ENCODE peak calls at places on chromosomes 7 and 10, in six cellular contexts. M is body of pancreas, P is colonic mucosa, Z is ovary, X is tibial nerve, G is pancreas. O is an unnamed sample.

GRCh38 chr7:44617225-44617885 is 10.9 kb downstream of the OGDH start:
- DNase-seq in M (no peak), P (no peak), Z (no peak), X (no peak), G (no peak), O (no peak)

GRCh38 chr7:151711906-151712771 is 164.8 kb downstream of the PRKAG2 start:
- DNase-seq in M (no peak), P (no peak), Z (peak; percentile 27), X (no peak), G (no peak), O (no peak)

GRCh38 chr7:7681191-7681935 is 37.0 kb downstream of the RPA3 start:
- DNase-seq in M (peak; percentile 41), P (peak; percentile 69), Z (no peak), X (no peak), G (peak; percentile 46), O (peak; percentile 57)

GRCh38 chr7:29328811-29329210 is 134.2 kb downstream of the CHN2 start:
- DNase-seq in M (no peak), P (no peak), Z (no peak), X (no peak), G (no peak), O (no peak)

GRCh38 chr7:16891338-16891737 is 9.6 kb upstream of the AGR3 start:
- DNase-seq in M (peak; percentile 49), P (peak; percentile 58), Z (no peak), X (no peak), G (no peak), O (no peak)

GRCh38 chr7:68176974-68177373 is 1180.3 kb downstream of the TYW1 start:
- DNase-seq in M (peak; percentile 50), P (peak; percentile 17), Z (peak; percentile 25), X (peak; percentile 16), G (peak; percentile 34), O (peak; percentile 81)

GRCh38 chr10:121974019-121974534 is 940 bp downstream of the NSMCE4A start:
- DNase-seq in M (no peak), P (no peak), Z (no peak), X (no peak), G (no peak), O (no peak)

GRCh38 chr10:48733329-48733728 is 48.7 kb downstream of the WDFY4 start:
- DNase-seq in M (no peak), P (no peak), Z (no peak), X (no peak), G (no peak), O (no peak)

GRCh38 chr7:31123317-31123716 is 71.2 kb downstream of the ADCYAP1R1 start:
- DNase-seq in M (no peak), P (no peak), Z (no peak), X (no peak), G (no peak), O (no peak)

GRCh38 chr7:47518827-47519226 is 63.1 kb downstream of the TNS3 start:
- DNase-seq in M (no peak), P (no peak), Z (no peak), X (no peak), G (no peak), O (peak; percentile 17)

GRCh38 chr10:86899670-86900276 is 57.6 kb downstream of the MMRN2 start:
- DNase-seq in M (peak; percentile 65), P (peak; percentile 84), Z (peak; percentile 61), X (peak; percentile 58), G (peak; percentile 64), O (peak; percentile 75)

GRCh38 chr10:15373199-15373598 is 2.1 kb upstream of the FAM171A1 start:
- DNase-seq in M (no peak), P (no peak), Z (no peak), X (no peak), G (no peak), O (no peak)

GRCh38 chr7:128221929-128222403 is 19.1 kb upstream of the LEP start:
- DNase-seq in M (no peak), P (no peak), Z (no peak), X (no peak), G (no peak), O (no peak)

GRCh38 chr7:2806571-2806970 is 37.5 kb downstream of the GNA12 start:
- DNase-seq in M (no peak), P (no peak), Z (no peak), X (no peak), G (no peak), O (no peak)

GRCh38 chr10:132910186-132910880 is 32.0 kb downstream of the CFAP46 start:
- DNase-seq in M (peak; percentile 4), P (no peak), Z (no peak), X (peak; percentile 3), G (no peak), O (peak; percentile 11)

GRCh38 chr10:97464226-97464625 is 18.3 kb downstream of the ZDHHC16 start:
- DNase-seq in M (no peak), P (no peak), Z (peak; percentile 0), X (no peak), G (no peak), O (no peak)
- H3K27ac ChIP-seq in M (peak overlapping the region; percentile 7), P (no peak overlapping the region), Z (no peak overlapping the region), X (peak overlapping the region; percentile 8), G (no peak overlapping the region), O (no peak overlapping the region)

GRCh38 chr7:134959810-134960209 is 26.5 kb upstream of the AGBL3 start:
- DNase-seq in M (no peak), P (no peak), Z (no peak), X (no peak), G (no peak), O (no peak)

GRCh38 chr7:134966691-134967090 is 19.6 kb upstream of the AGBL3 start:
- DNase-seq in M (no peak), P (no peak), Z (no peak), X (no peak), G (no peak), O (no peak)

GRCh38 chr7:134957005-134957404 is 29.3 kb upstream of the AGBL3 start:
- DNase-seq in M (no peak), P (no peak), Z (no peak), X (no peak), G (no peak), O (no peak)

GRCh38 chr7:134963031-134963430 is 23.3 kb upstream of the AGBL3 start:
- DNase-seq in M (no peak), P (no peak), Z (no peak), X (no peak), G (no peak), O (no peak)

GRCh38 chr7:134962270-134962669 is 24.0 kb upstream of the AGBL3 start:
- DNase-seq in M (no peak), P (no peak), Z (no peak), X (no peak), G (no peak), O (no peak)
- TF ChIP-seq CTCF in M (no peak), P (no peak), Z (no peak), X (no peak), G (no peak), O (no peak)

DNA sequence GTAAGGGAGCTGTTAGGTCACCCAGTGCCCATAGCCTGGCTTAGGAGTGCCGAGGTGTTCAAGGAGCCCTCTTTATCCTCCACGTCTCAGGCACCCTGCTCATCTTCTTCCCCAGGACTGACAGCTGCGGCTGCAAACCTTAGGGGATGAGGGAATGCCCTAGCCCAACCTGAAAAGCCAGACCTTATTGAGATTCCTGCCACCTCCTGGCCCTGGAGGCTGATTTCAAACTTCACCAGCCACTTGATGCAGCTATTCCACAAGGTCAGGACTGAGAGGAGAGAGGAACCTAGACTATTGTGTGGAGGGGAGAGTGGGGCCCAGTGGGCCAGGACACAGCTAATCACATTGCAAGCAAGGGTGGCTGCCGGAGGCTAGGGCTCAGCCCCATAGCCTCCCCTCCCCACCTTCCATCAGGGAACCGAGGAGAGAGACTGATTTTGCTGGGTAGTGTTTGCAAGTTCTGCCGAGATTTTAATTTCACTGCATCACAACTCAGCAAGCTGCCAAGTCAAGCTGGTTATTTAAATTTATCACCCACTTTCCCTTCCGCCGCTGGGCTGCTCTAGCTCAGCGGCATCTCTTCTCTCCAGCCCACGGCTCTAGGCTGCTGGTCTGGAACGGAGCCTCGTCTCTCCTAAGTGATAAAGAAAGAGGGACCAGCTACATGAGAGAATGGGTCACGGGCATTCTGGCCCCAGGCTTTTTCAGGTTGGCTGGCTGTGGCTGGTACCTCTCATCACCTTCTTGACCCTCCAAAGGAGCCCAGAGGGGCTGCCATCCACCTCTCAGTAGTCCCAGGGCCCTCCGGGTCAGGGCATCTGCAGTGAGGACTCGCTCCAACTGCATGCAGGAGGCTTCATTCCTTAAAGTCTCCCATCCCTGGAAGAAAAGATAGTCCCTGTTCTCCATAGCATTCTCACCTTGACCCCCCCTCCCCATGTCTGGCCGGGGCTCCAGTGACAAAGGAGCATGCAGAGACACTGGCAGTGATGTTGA is 66.7 kb downstream of the PAX2 start:
- DNase-seq in M (no peak), P (no peak), Z (no peak), X (no peak), G (no peak), O (no peak)
- H3K27me3 ChIP-seq in M (no peaks in the 10 kb centered on the region), P (no peaks in the 10 kb centered on the region), Z (no peaks in the 10 kb centered on the region), X (peaks cover 95% of the 10 kb centered on the region), G (no peaks in the 10 kb centered on the region), O (peaks cover 97% of the 10 kb centered on the region)

DNA sequence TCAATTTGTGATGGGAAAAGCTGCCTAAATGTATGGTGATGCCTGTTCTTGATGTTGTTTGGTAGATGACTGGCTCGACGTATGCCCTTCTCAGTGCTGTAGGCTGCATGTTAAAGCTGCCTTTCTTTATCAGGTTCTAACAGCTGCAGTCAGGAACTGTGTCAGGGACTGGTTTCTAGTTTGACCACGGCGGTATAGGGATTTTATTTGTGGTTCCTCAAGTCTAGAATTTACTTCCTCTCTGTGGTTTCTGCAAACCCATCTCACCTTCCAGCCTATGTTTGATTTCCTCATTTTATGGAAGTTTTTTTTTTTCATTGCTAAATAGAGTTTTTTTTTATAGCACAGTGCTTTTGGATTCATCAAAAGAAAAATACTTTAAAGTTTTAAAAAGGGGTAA is 26.5 kb downstream of the LMTK2 start:
- DNase-seq in M (no peak), P (peak; percentile 29), Z (no peak), X (no peak), G (peak; percentile 18), O (no peak)
- H3K27ac ChIP-seq in M (peak overlapping the region; percentile 69), P (peak overlapping the region; percentile 81), Z (no peak overlapping the region), X (no peak overlapping the region), G (no peak overlapping the region), O (no peak overlapping the region)

DNA sequence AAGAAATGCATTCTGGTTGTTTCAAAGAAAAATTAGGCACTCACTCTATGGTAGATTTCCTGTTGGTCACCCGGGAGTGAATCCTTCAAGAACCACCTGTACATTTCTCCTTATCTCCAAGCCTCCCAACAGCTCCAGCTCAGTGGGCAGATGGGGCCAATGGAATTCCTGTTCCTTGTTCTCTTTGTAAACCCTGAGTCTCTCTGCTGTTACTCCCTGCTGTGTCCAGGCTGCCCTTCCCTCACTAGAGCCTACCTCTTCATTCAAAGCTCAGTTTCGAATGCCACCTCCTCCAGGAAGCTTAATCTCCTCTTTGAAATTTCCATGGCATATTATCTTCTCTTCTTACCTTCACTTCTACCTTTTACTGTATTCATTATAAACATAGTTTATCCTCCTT is 3.5 kb upstream of the BMPER start:
- DNase-seq in M (no peak), P (no peak), Z (no peak), X (no peak), G (no peak), O (no peak)
- TF ChIP-seq CTCF in M (no peak), P (no peak), Z (no peak), X (no peak), G (no peak), O (no peak)